ENCODE peak calls at places on chromosomes 4 and X, in ten cellular contexts. V is ELF-1; R is stimulated activated CD4-positive, alpha-beta T cell treated with anti-CD3 and anti-CD28 coated beads, Interleukin-15, amount 100 ng/mL, for 1 hour; Q is KG1; Z is cerebellar cortex; M is fibroblast of lung; G is smooth muscle cell of the brain vasculature; W is SK-MEL-5; X is DMS79; I is astrocyte of the spinal cord. C is an unnamed sample.

GRCh38 chr4:95728145-95728544 is 111.7 kb upstream of the PDHA2 start:
- DNase-seq in G (no peak), Z (no peak), M (peak), V (no peak), Q (no peak), R (no peak), W (no peak), I (peak), X (no peak), C (no peak)

GRCh38 chrX:149372861-149373260 is 132.2 kb downstream of the IDS start:
- DNase-seq in M (no peak), Q (no peak), I (no peak), V (no peak), W (no peak), X (no peak), Z (no peak), R (no peak), G (no peak), C (no peak)

GRCh38 chrX:1386338-1387127 is 5.4 kb downstream of the SLC25A6 start:
- DNase-seq in M (no peak), Z (no peak), I (no peak), X (no peak), W (no peak), R (no peak), V (peak), G (no peak), Q (no peak), C (peak)

GRCh38 chrX:68647156-68647957 is at the start of gene STARD8:
- DNase-seq in V (peak), R (no peak), M (peak), X (no peak), Z (peak), G (no peak), Q (no peak), I (peak), W (peak), C (peak)

GRCh38 chrX:153897899-153898298 is 6.6 kb upstream of the AVPR2 start:
- DNase-seq in W (no peak), I (no peak), R (no peak), V (no peak), G (no peak), X (no peak), Q (no peak), Z (peak), M (no peak), C (no peak)

GRCh38 chr4:108714880-108715279 is 48.0 kb downstream of the ETNPPL start:
- DNase-seq in W (no peak), M (no peak), R (no peak), X (no peak), Z (no peak), I (no peak), V (no peak), Q (no peak), G (no peak), C (no peak)

GRCh38 chrX:57918750-57919436 is 8.6 kb upstream of the ZXDA start:
- DNase-seq in Z (peak), R (no peak), X (no peak), M (peak), G (no peak), Q (no peak), V (peak), W (peak), I (peak), C (peak)

GRCh38 chr4:138189212-138189611 is 52.9 kb downstream of the SLC7A11 start:
- DNase-seq in M (no peak), I (no peak), G (no peak), Z (no peak), Q (no peak), R (no peak), X (no peak), W (no peak), V (no peak), C (no peak)

GRCh38 chrX:31506360-31506759 is 434.5 kb upstream of the FTHL17 start:
- DNase-seq in I (no peak), R (no peak), M (no peak), W (no peak), Z (no peak), G (no peak), X (no peak), V (no peak), Q (no peak), C (no peak)

GRCh38 chrX:13903405-13903804 is 86.5 kb upstream of the GPM6B start:
- DNase-seq in I (peak), W (no peak), G (no peak), Q (no peak), M (peak), V (no peak), X (no peak), R (no peak), Z (no peak), C (no peak)

GRCh38 chr4:146401274-146401673 is 120.5 kb downstream of the SLC10A7 start:
- DNase-seq in Q (no peak), M (no peak), I (no peak), V (no peak), W (no peak), R (no peak), G (no peak), X (no peak), Z (no peak), C (no peak)

GRCh38 chrX:34655496-34656258 is 1.4 kb downstream of the TMEM47 start:
- DNase-seq in Z (no peak), W (no peak), Q (no peak), I (peak), R (no peak), X (no peak), M (peak), G (no peak), V (peak), C (no peak)

GRCh38 chr4:70838400-70838971 is 1.2 kb downstream of the GRSF1 start:
- DNase-seq in R (no peak), V (no peak), M (peak), G (no peak), I (peak), Z (peak), W (no peak), X (no peak), Q (no peak), C (no peak)

GRCh38 chrX:109281478-109282275 is 200.2 kb downstream of the GUCY2F start:
- DNase-seq in R (no peak), X (peak), V (no peak), M (no peak), G (no peak), Z (no peak), Q (no peak), I (peak), W (peak), C (no peak)

GRCh38 chr4:125994024-125994423 is 679.3 kb downstream of the FAT4 start:
- DNase-seq in W (no peak), I (no peak), Q (no peak), M (peak), V (no peak), Z (no peak), G (no peak), R (no peak), X (no peak), C (no peak)

GRCh38 chr4:164136181-164136616 is 617.7 kb upstream of the SMIM31 start:
- DNase-seq in R (no peak), M (peak), W (peak), Q (no peak), G (no peak), I (peak), V (peak), Z (no peak), X (no peak), C (peak)

GRCh38 chrX:124289443-124289842 is 43.0 kb upstream of the TEX13D start:
- DNase-seq in G (no peak), Q (no peak), R (no peak), M (no peak), I (no peak), Z (no peak), X (no peak), V (no peak), W (no peak), C (no peak)

GRCh38 chr4:8725071-8725841 is 132.7 kb downstream of the CPZ start:
- DNase-seq in V (peak), Q (no peak), Z (no peak), R (no peak), M (no peak), G (no peak), W (no peak), I (no peak), X (no peak), C (no peak)

GRCh38 chrX:17547658-17548057 is 172.7 kb downstream of the NHS start:
- DNase-seq in G (no peak), Q (no peak), X (peak), R (no peak), V (no peak), Z (no peak), W (no peak), M (peak), I (peak), C (no peak)